ENCODE peak calls at places on chromosomes 1 and 21, in seven cellular contexts. T is psoas muscle, Q is heart left ventricle, W is aorta, B is upper lobe of right lung, V is DND-41, A is left lung. K is an unnamed sample.

GRCh38 chr1:151047591-151047924 is at the start of gene C1orf56:
- ATAC-seq in A (peak), Q (peak), W (peak), V (peak), B (peak), T (peak), K (peak)

GRCh38 chr1:201114245-201115131 is 2.3 kb upstream of the CACNA1S start:
- ATAC-seq in A (peak), T (peak), Q (peak), V (peak), B (peak), W (peak), K (peak)

GRCh38 chr1:200483491-200484143 is 73.8 kb upstream of the ZNF281 start:
- ATAC-seq in W (no peak), Q (no peak), A (peak), V (no peak), B (peak), T (no peak), K (no peak)

GRCh38 chr21:44392916-44393315 is 39.5 kb downstream of the TRPM2 start:
- ATAC-seq in B (no peak), Q (no peak), A (no peak), W (no peak), T (no peak), V (no peak), K (no peak)

GRCh38 chr1:63866085-63866484 is 92.3 kb downstream of the ROR1 start:
- ATAC-seq in B (no peak), Q (no peak), W (no peak), A (no peak), T (no peak), V (no peak), K (no peak)

GRCh38 chr21:39799178-39799577 is 54.2 kb downstream of the IGSF5 start:
- ATAC-seq in B (no peak), T (no peak), A (no peak), W (no peak), Q (peak), V (no peak), K (no peak)

GRCh38 chr1:77866296-77866695 is 22.1 kb upstream of the NEXN start:
- ATAC-seq in T (no peak), Q (no peak), V (no peak), B (no peak), A (no peak), W (no peak), K (no peak)

GRCh38 chr21:33695785-33696184 is 53.5 kb downstream of the ITSN1 start:
- ATAC-seq in A (no peak), B (no peak), V (no peak), T (no peak), Q (no peak), W (no peak), K (no peak)

GRCh38 chr1:117571496-117571895 is 34.4 kb upstream of the TENT5C start:
- ATAC-seq in Q (no peak), A (peak), W (no peak), V (no peak), B (no peak), T (no peak), K (no peak)

GRCh38 chr1:203677771-203678170 is 51.1 kb downstream of the ATP2B4 start:
- ATAC-seq in V (no peak), B (no peak), W (no peak), A (no peak), Q (no peak), T (no peak), K (no peak)

GRCh38 chr1:154747841-154748766 is 122.0 kb downstream of the KCNN3 start:
- ATAC-seq in W (no peak), Q (peak), V (peak), T (no peak), B (no peak), A (peak), K (no peak)

GRCh38 chr1:12417389-12417788 is 187.6 kb downstream of the VPS13D start:
- ATAC-seq in V (no peak), Q (no peak), T (no peak), W (no peak), A (no peak), B (no peak), K (no peak)

GRCh38 chr1:154559496-154559950 is 1.1 kb upstream of the UBE2Q1 start:
- ATAC-seq in V (peak), A (peak), W (peak), B (peak), Q (peak), T (peak), K (peak)

GRCh38 chr1:60897003-60897402 is 185.4 kb upstream of the NFIA start:
- ATAC-seq in V (no peak), W (no peak), A (no peak), T (peak), B (no peak), Q (no peak), K (no peak)

GRCh38 chr1:27992271-27992670 is 32.5 kb downstream of the XKR8 start:
- ATAC-seq in B (peak), T (no peak), W (no peak), Q (no peak), A (peak), V (peak), K (no peak)

GRCh38 chr1:94777281-94777680 is 42.9 kb upstream of the SLC44A3 start:
- ATAC-seq in T (no peak), A (no peak), W (no peak), B (no peak), V (no peak), Q (no peak), K (no peak)

GRCh38 chr21:34913786-34914185 is 135.3 kb downstream of the RUNX1 start:
- ATAC-seq in B (no peak), T (no peak), Q (no peak), A (no peak), W (no peak), V (no peak), K (no peak)

GRCh38 chr1:1452882-1453281 is 3.4 kb downstream of the ATAD3C start:
- ATAC-seq in Q (no peak), T (no peak), A (no peak), B (no peak), V (no peak), W (no peak), K (no peak)

GRCh38 chr1:232634086-232634485 is 4.2 kb upstream of the SIPA1L2 start:
- ATAC-seq in T (peak), B (peak), A (peak), V (no peak), W (no peak), Q (no peak), K (no peak)

GRCh38 chr1:44012941-44013609 is 18.2 kb downstream of the SLC6A9 start:
- ATAC-seq in A (no peak), W (no peak), T (no peak), V (no peak), Q (no peak), B (no peak), K (no peak)

GRCh38 chr1:14338509-14338908 is 260.0 kb upstream of the KAZN start:
- ATAC-seq in Q (no peak), B (no peak), T (no peak), A (no peak), V (no peak), W (no peak), K (no peak)

GRCh38 chr1:110370827-110371226 is 20.0 kb downstream of the SLC16A4 start:
- ATAC-seq in V (no peak), T (peak), Q (peak), B (no peak), A (peak), W (no peak), K (no peak)

GRCh38 chr1:36089393-36090121 is 865 bp downstream of the ADPRS start:
- ATAC-seq in V (peak), W (no peak), T (no peak), Q (no peak), A (peak), B (peak), K (no peak)

GRCh38 chr1:238060046-238060445 is 169.3 kb upstream of the ZP4 start:
- ATAC-seq in A (no peak), T (no peak), Q (no peak), V (peak), W (no peak), B (no peak), K (no peak)

GRCh38 chr1:230581446-230582079 is 60.7 kb upstream of the COG2 start:
- ATAC-seq in W (no peak), B (no peak), Q (no peak), V (no peak), A (no peak), T (no peak), K (no peak)

GRCh38 chr1:204723131-204723787 is 37.7 kb upstream of the LRRN2 start:
- ATAC-seq in B (no peak), T (no peak), W (no peak), A (no peak), Q (no peak), V (no peak), K (no peak)

GRCh38 chr1:3868464-3869006 is 11.3 kb downstream of the DFFB start:
- ATAC-seq in V (no peak), Q (no peak), A (no peak), T (peak), W (peak), B (peak), K (no peak)

GRCh38 chr1:51329443-51330325 is 678 bp downstream of the TTC39A start:
- ATAC-seq in B (peak), T (peak), Q (peak), A (peak), W (peak), V (no peak), K (no peak)

GRCh38 chr1:35120458-35121133 is 41.4 kb downstream of the ZMYM1 start:
- ATAC-seq in B (peak), Q (no peak), A (peak), W (peak), V (no peak), T (no peak), K (peak)

GRCh38 chr1:29352719-29353420 is 116.5 kb downstream of the PTPRU start:
- ATAC-seq in A (no peak), B (no peak), Q (no peak), V (no peak), T (no peak), W (no peak), K (no peak)

GRCh38 chr1:232965124-232965911 is 14.9 kb downstream of the NTPCR start:
- ATAC-seq in B (no peak), W (no peak), V (peak), T (peak), Q (no peak), A (no peak), K (no peak)

DNA sequence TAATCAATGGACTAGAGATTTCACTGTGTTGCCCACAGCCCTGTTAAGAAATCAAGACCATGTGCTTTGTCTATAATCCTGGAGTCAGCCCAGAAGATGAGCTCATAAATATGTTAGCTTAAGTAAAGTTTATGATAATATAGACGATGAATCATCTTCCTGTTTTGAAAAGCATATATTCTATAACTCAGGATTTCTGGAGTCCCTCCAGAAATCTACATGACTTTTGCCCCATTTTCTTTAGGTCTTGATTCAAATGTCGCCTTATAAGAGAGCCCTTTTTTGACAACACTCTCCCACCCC is 351.2 kb downstream of the ST6GALNAC3 start:
- ATAC-seq in V (no peak), T (no peak), Q (no peak), B (no peak), A (no peak), W (no peak), K (no peak)
- H3K4me3 ChIP-seq in V (no peak), T (no peak), Q (no peak), B (no peak), A (no peak), W (no peak), K (no peak)

GRCh38 chr1:32361308-32361673 is 994 bp downstream of the FAM229A start:
- ATAC-seq in B (no peak), Q (no peak), V (no peak), A (no peak), T (peak), W (no peak), K (peak)
- H3K4me3 ChIP-seq in B (peak), Q (peak), V (no peak), A (peak), T (peak), W (no peak), K (no peak)

GRCh38 chr21:29078884-29079765 is 5.7 kb upstream of the CCT8 start:
- ATAC-seq in W (peak), A (peak), B (peak), Q (no peak), V (peak), T (no peak), K (no peak)

GRCh38 chr21:29080454-29080930 is 7.0 kb upstream of the CCT8 start:
- ATAC-seq in W (no peak), Q (no peak), A (peak), B (peak), T (peak), V (no peak), K (no peak)

GRCh38 chr21:29074783-29075182 is 1.3 kb upstream of the CCT8 start:
- ATAC-seq in Q (no peak), W (no peak), T (no peak), A (no peak), V (no peak), B (no peak), K (no peak)

GRCh38 chr21:29075706-29076447 is 2.4 kb upstream of the CCT8 start:
- ATAC-seq in B (no peak), T (no peak), W (no peak), A (no peak), Q (no peak), V (no peak), K (no peak)

GRCh38 chr21:29077651-29078090 is 4.2 kb upstream of the CCT8 start:
- ATAC-seq in Q (no peak), W (no peak), V (no peak), B (no peak), T (no peak), A (peak), K (no peak)
- H3K4me3 ChIP-seq in Q (peak), W (peak), V (no peak), B (peak), T (peak), A (peak), K (peak)

GRCh38 chr1:6494627-6495026 is 3.2 kb upstream of the PLEKHG5 start:
- ATAC-seq in Q (peak), T (no peak), V (no peak), B (no peak), A (no peak), W (no peak), K (no peak)

GRCh38 chr1:6496890-6497214 is 5.4 kb upstream of the PLEKHG5 start:
- ATAC-seq in V (no peak), T (no peak), Q (no peak), A (no peak), B (no peak), W (no peak), K (no peak)

GRCh38 chr1:6495041-6495441 is 3.6 kb upstream of the PLEKHG5 start:
- ATAC-seq in W (no peak), A (no peak), T (no peak), B (no peak), Q (no peak), V (peak), K (no peak)

GRCh38 chr1:6496360-6496704 is 4.9 kb upstream of the PLEKHG5 start:
- ATAC-seq in T (no peak), V (no peak), B (no peak), A (no peak), W (no peak), Q (no peak), K (no peak)

GRCh38 chr1:6495540-6496359 is 4.3 kb upstream of the PLEKHG5 start:
- ATAC-seq in T (no peak), V (no peak), W (no peak), Q (no peak), B (no peak), A (no peak), K (no peak)
- H3K4me3 ChIP-seq in T (peak), V (no peak), W (no peak), Q (peak), B (no peak), A (no peak), K (peak)

DNA sequence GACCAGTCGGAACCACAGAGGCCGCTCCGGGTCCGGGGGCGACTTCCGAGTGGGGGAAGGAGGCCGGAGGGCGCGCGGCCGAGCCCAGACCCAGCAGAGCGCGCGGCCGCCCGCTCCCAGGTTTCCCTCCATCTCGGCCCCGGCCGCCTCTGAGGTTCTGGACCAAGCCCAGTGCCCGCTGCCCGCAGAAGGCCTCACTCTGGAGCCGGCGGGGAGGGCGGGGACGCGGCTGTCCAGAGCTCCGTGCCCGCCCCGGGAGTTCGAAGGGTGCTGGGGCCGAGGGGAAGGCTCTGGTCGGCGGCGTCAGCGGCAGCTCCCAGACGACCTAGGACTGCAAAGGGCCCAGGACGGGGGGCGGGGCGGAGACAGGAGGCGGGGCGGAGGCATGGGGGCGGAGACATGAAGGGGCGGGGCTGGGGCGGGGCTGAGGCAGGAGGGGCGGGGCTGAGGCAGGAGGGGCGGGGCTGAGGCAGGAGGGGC is 48.0 kb upstream of the SLC19A1 start:
- ATAC-seq in V (no peak), T (peak), Q (no peak), A (peak), B (peak), W (peak), K (peak)
- H3K4me3 ChIP-seq in V (no peak), T (peak), Q (peak), A (peak), B (peak), W (no peak), K (peak)

DNA sequence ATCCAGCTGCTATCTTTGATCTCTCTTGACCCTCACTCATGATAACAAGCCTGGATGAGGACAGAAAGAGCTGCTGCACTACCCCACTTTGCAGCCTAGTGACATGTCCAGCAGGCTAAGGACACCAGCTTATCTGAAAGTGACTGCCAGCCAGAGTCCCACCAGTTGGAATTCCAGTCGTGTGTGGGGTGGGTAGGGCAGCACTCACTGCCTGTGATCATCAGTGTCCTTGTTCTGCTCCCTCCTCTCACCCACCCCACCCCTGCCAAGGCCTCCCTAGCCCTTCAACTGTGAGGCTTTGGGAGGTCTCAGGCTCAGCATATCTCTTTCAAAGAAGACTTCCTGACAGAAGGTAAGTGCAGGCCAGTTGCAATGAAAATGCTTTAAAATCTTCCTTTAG is 15.5 kb upstream of the NMNAT2 start:
- ATAC-seq in T (no peak), V (no peak), Q (peak), W (no peak), B (peak), A (no peak), K (no peak)
- H3K4me3 ChIP-seq in T (no peak), V (no peak), Q (no peak), W (no peak), B (no peak), A (no peak), K (no peak)

GRCh38 chr1:182617734-182618288 is 13.6 kb upstream of the RGS16 start:
- ATAC-seq in T (no peak), V (no peak), A (peak), B (no peak), W (no peak), Q (no peak), K (no peak)

GRCh38 chr1:182616130-182617074 is 12.2 kb upstream of the RGS16 start:
- ATAC-seq in T (peak), V (peak), W (peak), A (peak), B (peak), Q (peak), K (peak)

GRCh38 chr1:182617075-182617429 is 12.9 kb upstream of the RGS16 start:
- ATAC-seq in V (no peak), T (no peak), B (no peak), Q (no peak), A (no peak), W (no peak), K (no peak)

GRCh38 chr1:182615468-182616129 is 11.4 kb upstream of the RGS16 start:
- ATAC-seq in T (peak), Q (peak), A (peak), B (peak), W (peak), V (peak), K (peak)

DNA sequence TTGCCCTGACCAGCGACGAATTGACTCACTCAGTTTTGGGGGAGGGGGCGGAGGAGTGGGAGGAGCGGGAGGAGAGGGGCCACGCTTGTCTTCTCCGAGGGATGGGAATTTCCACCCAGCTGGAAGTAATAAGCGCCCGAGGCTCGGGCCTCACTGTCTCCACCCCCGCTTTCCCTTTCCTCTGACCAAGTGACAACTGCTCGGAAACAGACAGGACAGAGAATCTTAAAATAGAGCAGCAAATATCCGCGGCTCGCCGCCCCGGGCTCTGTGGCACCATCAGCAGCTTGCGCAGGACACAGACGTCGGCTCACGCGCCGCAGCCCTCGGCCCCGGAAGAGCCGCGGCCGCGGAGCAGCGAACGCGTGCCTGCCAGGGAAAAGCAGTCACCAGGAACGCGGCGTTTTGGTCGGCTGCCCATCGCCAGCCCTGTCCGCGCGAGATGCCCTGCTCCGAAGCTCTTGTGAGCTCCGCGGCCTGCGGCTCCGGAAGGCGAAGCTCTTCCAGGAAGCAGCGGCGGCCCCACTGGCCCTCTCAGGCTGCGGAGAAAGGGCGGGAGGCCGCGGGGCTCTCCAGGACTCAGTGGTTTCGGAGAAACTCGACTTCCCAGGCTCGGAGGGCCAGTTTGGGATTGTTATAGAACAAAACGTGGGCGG is 10.7 kb upstream of the RGS16 start:
- ATAC-seq in V (peak), B (peak), Q (peak), W (peak), A (peak), T (peak), K (peak)
- H3K4me3 ChIP-seq in V (peak), B (peak), Q (peak), W (peak), A (peak), T (peak), K (peak)